ENCODE peak calls at places on chromosomes 7 and 10, in four cellular contexts. Z is IMR-90, I is AG09309, R is skeletal muscle cell. E is an unnamed sample.

GRCh38 chr10:25017661-25018060 is 1.2 kb downstream of the THNSL1 start:
- DNase-seq in I (no peak), Z (no peak), R (no peak), E (no peak)

GRCh38 chr10:24873281-24873683 is 79.1 kb downstream of the PRTFDC1 start:
- DNase-seq in Z (peak; percentile 95), R (peak; percentile 91), I (peak; percentile 89), E (peak; percentile 72)

GRCh38 chr10:28331821-28332220 is 29.0 kb upstream of the MPP7 start:
- DNase-seq in R (peak; percentile 85), Z (peak; percentile 97), I (peak; percentile 82), E (no peak)

GRCh38 chr7:33998487-33998886 is 93.1 kb downstream of the BMPER start:
- DNase-seq in R (no peak), I (no peak), Z (no peak), E (no peak)

GRCh38 chr10:65377687-65378086 is 1548.1 kb upstream of the LRRTM3 start:
- DNase-seq in I (no peak), Z (no peak), R (no peak), E (no peak)

GRCh38 chr10:10794056-10794455 is 223.6 kb upstream of the CELF2 start:
- DNase-seq in I (no peak), R (no peak), Z (no peak), E (no peak)

GRCh38 chr7:79461660-79462059 is 8.2 kb upstream of the MAGI2 start:
- DNase-seq in I (no peak), R (no peak), Z (peak; percentile 91), E (peak; percentile 39)

GRCh38 chr7:19090526-19090925 is 26.9 kb downstream of the TWIST1 start:
- DNase-seq in R (no peak), Z (no peak), I (no peak), E (no peak)

GRCh38 chr10:112140110-112140755 is 43.3 kb downstream of the GPAM start:
- DNase-seq in I (no peak), R (peak; percentile 18), Z (peak; percentile 59), E (no peak)

GRCh38 chr10:59079386-59080226 is 96.8 kb upstream of the PHYHIPL start:
- DNase-seq in Z (peak; percentile 75), R (peak; percentile 43), I (peak; percentile 21), E (peak; percentile 73)

GRCh38 chr7:119724041-119724792 is 548.8 kb upstream of the KCND2 start:
- DNase-seq in Z (no peak), I (no peak), R (no peak), E (no peak)

GRCh38 chr7:194257-194995 is 2.1 kb downstream of the FAM20C start:
- DNase-seq in I (no peak), R (peak; percentile 30), Z (peak; percentile 48), E (no peak)

GRCh38 chr7:130896051-130896881 is 162.3 kb upstream of the KLF14 start:
- DNase-seq in Z (peak; percentile 54), R (no peak), I (no peak), E (no peak)

GRCh38 chr7:116786791-116787443 is 75.5 kb upstream of the CAPZA2 start:
- DNase-seq in Z (peak; percentile 46), R (no peak), I (no peak), E (no peak)

GRCh38 chr10:109784236-109784635 is 139.1 kb downstream of the XPNPEP1 start:
- DNase-seq in R (no peak), I (no peak), Z (no peak), E (peak; percentile 1)

GRCh38 chr7:113175525-113176097 is 57.3 kb upstream of the SMIM30 start:
- DNase-seq in R (no peak), I (no peak), Z (peak; percentile 22), E (no peak)

GRCh38 chr7:100483101-100483727 is 513 bp upstream of the NYAP1 start:
- DNase-seq in R (no peak), I (no peak), Z (peak; percentile 16), E (no peak)

GRCh38 chr10:127715782-127716378 is 21.1 kb upstream of the FOXI2 start:
- DNase-seq in R (no peak), I (no peak), Z (no peak), E (peak; percentile 4)

GRCh38 chr10:29646238-29646902 is 11.6 kb upstream of the SVIL start:
- DNase-seq in Z (peak; percentile 36), I (peak; percentile 78), R (peak; percentile 82), E (no peak)

GRCh38 chr10:24957624-24958435 is 5.4 kb upstream of the PRTFDC1 start:
- DNase-seq in Z (peak; percentile 95), R (peak; percentile 84), I (peak; percentile 82), E (peak; percentile 63)

GRCh38 chr10:70041016-70041415 is 11.6 kb upstream of the MACROH2A2 start:
- DNase-seq in I (no peak), Z (no peak), R (no peak), E (no peak)

GRCh38 chr7:83532229-83532628 is 116.7 kb downstream of the SEMA3E start:
- DNase-seq in Z (peak; percentile 42), I (no peak), R (no peak), E (no peak)

GRCh38 chr7:44969701-44970494 is 8.9 kb downstream of the MYO1G start:
- DNase-seq in R (no peak), I (no peak), Z (no peak), E (no peak)

GRCh38 chr7:140684066-140684950 is 11.6 kb downstream of the ADCK2 start:
- DNase-seq in I (no peak), Z (no peak), R (no peak), E (no peak)

GRCh38 chr7:124058515-124058914 is 25.6 kb upstream of the TMEM229A start:
- DNase-seq in Z (no peak), I (no peak), R (no peak), E (no peak)

GRCh38 chr7:78221961-78222751 is 423.6 kb downstream of the PHTF2 start:
- DNase-seq in I (peak; percentile 52), Z (peak; percentile 78), R (peak; percentile 56), E (no peak)

DNA sequence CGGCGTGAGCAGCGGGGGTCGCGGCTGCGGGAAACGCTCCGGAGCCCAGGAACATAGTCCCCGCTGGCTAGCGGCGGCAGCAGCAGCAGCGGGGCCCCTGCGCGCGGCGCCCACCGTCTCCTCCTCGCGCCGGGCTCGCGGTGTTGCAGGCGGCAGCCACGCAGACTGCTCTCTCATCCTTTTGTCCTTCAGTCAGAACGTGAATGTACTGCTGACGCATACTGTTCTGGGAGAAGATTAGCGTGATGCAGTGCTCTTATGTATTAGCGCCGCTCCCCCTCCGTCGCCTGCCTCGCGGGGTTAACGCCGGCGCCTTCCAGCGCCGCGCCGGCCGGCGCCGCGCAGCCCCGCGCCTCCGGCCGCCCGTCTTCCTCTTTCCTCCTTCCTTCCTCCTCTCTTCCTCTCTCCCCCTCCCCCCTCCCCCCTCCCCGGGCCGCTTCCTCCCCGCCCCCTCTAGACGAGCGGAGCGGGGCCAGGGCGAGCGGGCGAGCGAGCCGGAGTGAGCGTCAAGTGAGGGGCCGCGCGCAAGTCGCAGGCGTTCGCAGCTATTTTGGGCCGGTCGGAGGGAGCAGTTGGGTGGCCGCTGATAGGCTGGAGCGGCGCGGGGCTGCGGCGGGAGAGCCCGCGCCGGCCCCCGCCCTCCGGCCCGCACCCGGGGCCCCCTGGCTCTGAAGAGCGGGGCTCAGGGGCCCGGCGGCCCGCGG is 816 bp upstream of the LRRC4 start:
- DNase-seq in I (peak; percentile 74), R (peak; percentile 76), Z (peak; percentile 96), E (no peak)
- H3K4me3 ChIP-seq in I (peak overlapping the region; percentile 27), R (peak overlapping the region; percentile 43), Z (peak overlapping the region; percentile 64), E (peak overlapping the region; percentile 48)

GRCh38 chr7:80941206-80941758 is 22.4 kb upstream of the SEMA3C start:
- DNase-seq in R (peak; percentile 80), I (peak; percentile 82), Z (peak; percentile 75), E (peak; percentile 88)
- H3K4me3 ChIP-seq in R (no peak overlapping the region), I (no peak overlapping the region), Z (no peak overlapping the region), E (no peak overlapping the region)

GRCh38 chr7:158957507-158957900 is 101.1 kb downstream of the DYNC2I1 start:
- DNase-seq in I (no peak), R (no peak), Z (no peak), E (no peak)
- H3K4me3 ChIP-seq in I (no peak overlapping the region), R (no peak overlapping the region), Z (no peak overlapping the region), E (no peak overlapping the region)

GRCh38 chr10:94358480-94358879 is 4.3 kb downstream of the NOC3L start:
- DNase-seq in Z (peak; percentile 96), I (peak; percentile 77), R (peak; percentile 79), E (peak; percentile 82)
- H3K4me3 ChIP-seq in Z (peak overlapping the region; percentile 40), I (peak overlapping the region; percentile 11), R (peak overlapping the region; percentile 12), E (peak overlapping the region; percentile 38)

GRCh38 chr10:96271017-96271815 is at the start of gene BLNK:
- DNase-seq in I (no peak), Z (peak; percentile 33), R (no peak), E (peak; percentile 45)
- H3K4me3 ChIP-seq in I (no peak within 1 kb of the TSS), Z (no peak within 1 kb of the TSS), R (no peak within 1 kb of the TSS), E (peak within 1 kb of the TSS; percentile 60)

DNA sequence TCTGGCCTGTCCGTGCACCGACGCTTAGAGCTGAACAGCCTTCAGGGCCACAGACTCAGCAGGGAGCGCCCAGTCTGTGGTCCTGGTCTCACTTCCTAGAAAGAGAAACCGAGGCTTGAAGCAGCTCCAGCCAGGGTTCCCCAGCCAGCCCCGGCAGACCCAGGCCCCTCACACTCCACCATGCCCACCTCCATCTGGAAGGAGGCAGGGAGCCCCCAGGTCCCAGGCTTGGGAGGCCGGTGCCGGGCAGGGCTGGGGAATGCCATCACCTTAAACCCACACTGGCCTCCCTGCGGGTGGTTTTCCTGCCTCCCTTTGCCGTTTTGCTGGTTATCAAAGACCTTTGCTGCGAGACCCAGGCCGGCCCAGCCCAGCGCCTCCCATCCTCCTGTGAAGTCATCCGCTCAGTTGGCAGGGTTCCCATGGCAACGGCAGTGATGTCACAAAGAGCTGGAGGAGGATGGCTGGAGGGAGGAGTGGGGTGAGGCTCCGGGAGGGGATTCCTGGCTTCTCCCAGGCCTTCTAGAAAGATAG is 24.0 kb downstream of the ELFN1 start:
- DNase-seq in I (no peak), R (peak; percentile 31), Z (peak; percentile 65), E (no peak)
- H3K4me3 ChIP-seq in I (no peak overlapping the region), R (no peak overlapping the region), Z (no peak overlapping the region), E (no peak overlapping the region)

E was measured in epithelial cell of proximal tubule.